ENCODE peak calls at places on chromosomes 7 and 10, in four cellular contexts. O, W, J and B are unnamed samples. For H3K4me1, the result is how much of the 10 kb centered on the place peaks cover.

GRCh38 chr10:14039968-14040668 is 290.6 kb downstream of the FRMD4A start:
- DNase-seq in O (peak), W (no peak), J (peak), B (peak)

GRCh38 chr7:41005381-41005901 is 697.4 kb downstream of the INHBA start:
- DNase-seq in O (peak), W (no peak), J (peak), B (peak)

GRCh38 chr7:49791089-49791741 is 17.8 kb downstream of the VWC2 start:
- DNase-seq in O (no peak), W (peak), J (peak), B (no peak)

GRCh38 chr10:90286941-90287340 is 570.9 kb downstream of the HTR7 start:
- DNase-seq in O (no peak), W (no peak), J (no peak), B (no peak)

GRCh38 chr10:93280699-93281366 is 201.3 kb downstream of the MYOF start:
- DNase-seq in O (no peak), W (peak), J (no peak), B (no peak)

GRCh38 chr7:138756591-138757222 is 41.1 kb upstream of the TMEM213 start:
- DNase-seq in O (no peak), W (no peak), J (no peak), B (no peak)

GRCh38 chr7:111527545-111527944 is 34.7 kb downstream of the IMMP2L start:
- DNase-seq in O (no peak), W (no peak), J (no peak), B (no peak)

GRCh38 chr10:87101996-87102395 is 7.0 kb downstream of the SHLD2 start:
- DNase-seq in O (no peak), W (no peak), J (no peak), B (no peak)

GRCh38 chr7:15845868-15846267 is 159.4 kb upstream of the MEOX2 start:
- DNase-seq in O (no peak), W (no peak), J (no peak), B (peak)

GRCh38 chr10:104258209-104258608 is 3.5 kb downstream of the GSTO1 start:
- DNase-seq in O (no peak), W (no peak), J (no peak), B (no peak)

GRCh38 chr10:131946321-131946751 is 35.4 kb downstream of the BNIP3 start:
- DNase-seq in O (peak), W (no peak), J (no peak), B (peak)
- H3K4me2 ChIP-seq in O (peak), W (no peak), J (no peak), B (peak)

DNA sequence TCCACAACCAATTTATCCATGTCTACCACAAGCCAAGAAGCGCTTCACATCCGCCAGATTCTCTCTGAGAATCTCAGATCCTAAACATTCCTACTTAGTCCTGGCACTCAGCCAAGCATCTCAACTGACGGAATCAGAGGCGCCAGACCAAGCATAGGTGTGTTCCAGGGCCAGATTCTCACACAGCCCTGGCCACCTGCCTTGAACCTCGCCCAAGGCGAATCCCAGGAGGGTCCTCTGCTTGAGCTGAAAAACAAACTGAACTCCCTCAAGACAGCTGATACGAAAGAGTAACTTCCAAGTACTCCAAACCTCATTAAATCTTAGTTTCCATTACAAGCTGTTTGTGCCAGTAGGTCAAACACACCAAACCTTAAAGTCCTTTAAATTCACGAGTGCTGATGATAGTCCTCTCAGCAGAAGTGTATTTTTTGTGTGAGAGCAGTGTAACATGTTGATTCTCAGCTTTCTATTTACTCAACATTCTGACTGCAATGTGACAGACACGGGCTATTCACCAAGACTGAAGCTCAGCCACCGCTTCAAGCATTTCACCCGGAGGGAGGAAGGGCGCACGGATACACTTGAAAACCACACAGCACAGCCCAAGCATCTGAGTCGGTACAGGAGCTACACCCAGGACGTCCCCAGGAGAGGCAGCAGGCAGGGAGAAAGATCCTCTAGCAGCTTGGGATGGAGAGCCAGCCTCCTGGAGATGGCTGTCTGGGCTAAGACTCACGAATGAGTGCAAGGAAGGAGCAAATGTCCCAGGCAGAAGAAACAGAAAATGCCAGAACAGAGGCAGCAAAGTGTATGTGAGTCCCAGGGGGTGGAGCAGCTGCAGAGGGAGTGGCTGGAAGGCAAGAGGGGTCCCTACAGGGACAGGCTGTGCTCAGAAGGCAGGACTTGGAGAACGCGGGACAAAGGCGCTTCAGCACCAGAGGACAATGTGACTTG is 6.0 kb downstream of the PARD3 start:
- DNase-seq in O (peak), W (peak), J (no peak), B (peak)
- H3K4me1 ChIP-seq in O (under half), W (under half), J (under half), B (under half)

DNA sequence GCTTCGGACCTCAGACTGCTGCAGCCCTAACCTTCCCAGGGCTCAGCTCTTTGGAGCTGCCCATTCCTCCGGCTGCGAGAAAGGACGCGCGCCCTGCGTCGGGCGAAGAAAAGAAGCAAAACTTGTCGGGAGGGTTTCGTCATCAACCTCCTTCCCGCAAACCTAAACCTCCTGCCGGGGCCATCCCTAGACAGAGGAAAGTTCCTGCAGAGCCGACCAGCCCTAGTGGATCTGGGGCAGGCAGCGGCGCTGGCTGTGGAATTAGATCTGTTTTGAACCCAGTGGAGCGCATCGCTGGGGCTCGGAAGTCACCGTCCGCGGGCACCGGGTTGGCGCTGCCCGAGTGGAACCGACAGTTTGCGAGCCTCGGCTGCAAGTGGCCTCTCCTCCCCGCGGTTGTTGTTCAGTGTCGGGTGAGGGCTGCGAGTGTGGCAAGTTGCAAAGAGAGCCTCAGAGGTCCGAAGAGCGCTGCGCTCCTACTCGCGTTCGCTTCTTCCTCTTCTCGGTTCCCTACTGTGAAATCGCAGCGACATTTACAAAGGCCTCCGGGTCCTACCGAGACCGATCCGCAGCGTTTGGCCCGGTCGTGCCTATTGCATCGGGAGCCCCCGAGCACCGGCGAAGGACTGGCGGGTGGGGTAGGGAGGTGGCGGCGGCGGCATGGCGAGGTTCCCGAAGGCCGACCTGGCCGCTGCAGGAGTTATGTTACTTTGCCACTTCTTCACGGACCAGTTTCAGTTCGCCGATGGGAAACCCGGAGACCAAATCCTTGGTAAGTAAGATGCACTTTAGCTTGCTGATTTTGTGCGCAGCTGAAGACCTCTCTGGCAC is at the start of gene PLXDC2:
- DNase-seq in O (peak), W (peak), J (peak), B (peak)
- H3K4ac ChIP-seq in O (peak), W (no peak), J (peak), B (peak)

DNA sequence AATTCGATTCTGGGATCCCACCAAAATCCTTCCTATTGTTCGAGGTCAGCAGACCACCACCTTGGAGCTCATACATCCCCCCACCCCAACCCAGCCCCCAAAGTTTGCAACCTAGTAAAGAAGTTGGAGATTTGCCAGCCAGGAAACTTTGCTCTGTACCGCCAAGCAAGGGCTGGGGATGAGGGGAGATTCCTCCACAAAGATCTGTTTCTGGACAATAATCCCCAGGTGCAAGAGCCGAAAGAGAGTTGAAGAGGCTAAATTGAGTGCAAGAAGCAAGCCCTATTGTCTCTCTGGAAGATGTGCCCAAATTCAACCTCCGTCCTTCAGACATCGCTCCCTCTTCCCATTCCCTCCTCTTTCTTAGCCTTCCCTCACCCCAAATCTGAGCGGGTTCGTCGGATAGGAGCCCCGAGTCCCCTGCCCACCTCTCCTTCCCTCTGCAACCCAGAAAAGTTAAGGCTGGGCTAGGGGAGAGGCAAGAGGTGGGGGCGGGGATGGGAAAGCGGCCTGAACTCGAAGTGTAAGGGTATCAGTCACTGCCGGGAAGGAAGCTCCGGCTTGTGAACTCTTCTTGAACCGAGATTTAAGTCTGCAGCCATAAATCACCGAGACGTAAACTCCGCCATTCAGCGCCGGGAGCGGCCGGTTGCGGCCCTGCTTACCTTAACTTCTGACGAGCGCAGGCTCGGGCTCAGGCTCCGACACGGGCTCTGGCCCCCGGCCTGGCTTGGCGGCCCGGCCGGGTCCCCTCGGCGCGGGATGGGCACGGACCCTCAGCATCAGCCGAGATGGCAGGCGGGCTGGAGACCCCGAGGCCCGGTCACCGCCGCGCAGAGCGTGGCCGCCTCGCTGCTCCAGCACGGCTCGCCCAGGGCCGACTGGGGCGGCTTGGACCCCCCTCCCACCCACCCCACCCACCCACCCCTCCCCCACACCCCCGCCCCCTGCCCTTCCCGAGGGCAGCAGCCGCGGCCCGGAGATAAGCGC is 10.8 kb upstream of the HOXA2 start:
- DNase-seq in O (peak), W (peak), J (no peak), B (peak)
- H3K4me2 ChIP-seq in O (peak), W (peak), J (peak), B (peak)

GRCh38 chr7:152073352-152073751 is 47.9 kb downstream of the GALNT11 start:
- DNase-seq in O (no peak), W (no peak), J (no peak), B (no peak)
- H3K4me1 ChIP-seq in O (under half), W (under half), J (under half), B (under half)

DNA sequence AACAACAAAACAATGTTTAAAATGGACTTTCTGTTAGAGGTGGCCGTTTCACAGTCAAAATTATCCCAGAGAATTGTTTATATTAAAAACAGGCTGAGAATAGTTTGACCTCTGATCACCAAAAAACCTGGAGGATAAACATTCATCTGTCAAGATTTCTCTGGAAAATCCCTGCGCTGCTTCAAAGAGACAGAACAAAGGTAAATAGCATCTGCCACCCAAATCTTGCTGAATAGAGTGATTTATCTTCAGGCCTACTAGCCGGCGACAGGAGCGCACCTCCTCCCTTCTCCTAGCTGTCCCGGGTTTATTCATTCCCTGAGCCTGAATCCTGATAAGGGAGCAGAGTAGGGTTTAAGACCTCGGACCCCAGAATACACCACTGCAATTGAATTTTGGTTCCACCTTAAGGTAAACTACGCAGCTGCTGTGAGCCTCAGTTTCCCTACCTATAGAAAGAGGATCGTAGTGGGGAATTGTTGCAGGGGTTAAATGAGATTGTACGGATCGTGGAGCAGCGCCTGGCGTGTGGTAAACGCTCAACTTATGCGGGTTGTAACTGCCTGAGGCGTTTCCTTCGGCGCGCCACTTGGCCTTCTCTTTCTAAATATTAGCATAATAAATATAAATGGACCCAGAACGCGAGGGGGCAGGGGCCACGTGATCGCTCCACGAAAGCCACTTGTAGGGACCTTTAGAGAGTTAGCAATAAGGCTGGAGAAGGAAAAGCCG is 495 bp upstream of the ST7 start:
- DNase-seq in O (peak), W (peak), J (peak), B (peak)
- H3K4ac ChIP-seq in O (peak), W (no peak), J (no peak), B (no peak)

DNA sequence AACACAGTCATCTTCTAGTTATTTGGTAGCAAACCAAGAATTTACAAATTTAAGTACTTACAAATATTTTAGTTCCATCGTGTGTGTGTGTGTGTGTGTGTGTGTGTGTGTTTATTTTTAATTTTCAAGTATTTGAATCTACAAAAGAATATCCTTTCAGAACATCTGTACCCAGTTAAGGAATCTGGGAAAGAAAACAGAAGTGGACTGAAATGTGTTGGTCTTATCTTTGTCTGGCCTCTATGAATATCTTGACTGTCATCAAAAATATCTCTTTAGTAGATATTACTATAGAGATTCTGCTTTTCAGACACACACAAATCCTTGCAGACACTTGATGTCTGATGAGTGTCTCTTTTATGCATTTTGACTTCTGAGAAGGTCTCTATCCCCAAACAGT is 36.3 kb downstream of the NRCAM start:
- DNase-seq in O (no peak), W (no peak), J (no peak), B (no peak)
- H3K4me2 ChIP-seq in O (no peak), W (no peak), J (no peak), B (no peak)